ENCODE peak calls at places on chromosomes 5 and 9, in five cellular contexts. J is tibial nerve, E is heart left ventricle, M is heart right ventricle, F is dorsolateral prefrontal cortex. N is an unnamed sample.

GRCh38 chr9:134738869-134739659 is 97.5 kb downstream of the COL5A1 start:
- DNase-seq in J (peak), E (peak), M (peak), F (peak), N (peak)

GRCh38 chr9:137226338-137227056 is 805 bp upstream of the RNF224 start:
- DNase-seq in J (no peak), E (no peak), M (no peak), F (no peak), N (peak)

GRCh38 chr9:124256517-124257069 is 1.2 kb upstream of the NEK6 start:
- DNase-seq in J (no peak), E (peak), M (no peak), F (no peak), N (peak)

GRCh38 chr5:35230043-35230611 is at the start of gene PRLR:
- DNase-seq in J (peak), E (peak), M (peak), F (no peak), N (peak)

GRCh38 chr9:111559000-111559610 is 34.1 kb downstream of the ZNF483 start:
- DNase-seq in J (no peak), E (no peak), M (no peak), F (no peak), N (peak)

GRCh38 chr5:55899344-55899743 is 48.2 kb downstream of the IL31RA start:
- DNase-seq in J (no peak), E (no peak), M (no peak), F (no peak), N (no peak)

GRCh38 chr5:170751631-170752030 is 31.9 kb upstream of the GABRP start:
- DNase-seq in J (no peak), E (no peak), M (no peak), F (no peak), N (no peak)

GRCh38 chr9:85702881-85703280 is 38.9 kb downstream of the AGTPBP1 start:
- DNase-seq in J (no peak), E (no peak), M (no peak), F (no peak), N (no peak)

GRCh38 chr9:4741365-4742031 is 496 bp upstream of the AK3 start:
- DNase-seq in J (no peak), E (peak), M (peak), F (no peak), N (no peak)

GRCh38 chr5:52481216-52481615 is 306.5 kb upstream of the ITGA1 start:
- DNase-seq in J (no peak), E (no peak), M (no peak), F (no peak), N (peak)

GRCh38 chr5:53335115-53335514 is 145.3 kb upstream of the FST start:
- DNase-seq in J (no peak), E (no peak), M (no peak), F (no peak), N (no peak)

GRCh38 chr5:178630475-178630930 is 3.7 kb upstream of the CLK4 start:
- DNase-seq in J (no peak), E (no peak), M (no peak), F (no peak), N (peak)

GRCh38 chr5:113059232-113059805 is 82.7 kb downstream of the DCP2 start:
- DNase-seq in J (no peak), E (no peak), M (peak), F (peak), N (no peak)

GRCh38 chr5:5573798-5574380 is 151.4 kb downstream of the ICE1 start:
- DNase-seq in J (no peak), E (no peak), M (no peak), F (no peak), N (no peak)

GRCh38 chr5:44388504-44389409 is 463 bp downstream of the FGF10 start:
- DNase-seq in J (peak), E (peak), M (no peak), F (peak), N (peak)

GRCh38 chr9:121201045-121201737 is 478 bp downstream of the RAB14 start:
- DNase-seq in J (no peak), E (peak), M (no peak), F (no peak), N (peak)

GRCh38 chr5:150412319-150413175 is at the start of gene CD74:
- DNase-seq in J (peak), E (peak), M (peak), F (peak), N (peak)

GRCh38 chr5:35860686-35861085 is 4.0 kb downstream of the IL7R start:
- DNase-seq in J (no peak), E (no peak), M (no peak), F (no peak), N (no peak)

GRCh38 chr5:123147128-123147527 is 58.1 kb downstream of the PRDM6 start:
- DNase-seq in J (no peak), E (no peak), M (no peak), F (no peak), N (no peak)

GRCh38 chr9:35374910-35375309 is 115.0 kb upstream of the RUSC2 start:
- DNase-seq in J (no peak), E (no peak), M (no peak), F (no peak), N (no peak)

GRCh38 chr9:127214421-127215265 is 49.9 kb upstream of the GARNL3 start:
- DNase-seq in J (peak), E (no peak), M (peak), F (peak), N (peak)

N was measured in RWPE1.